ENCODE peak calls at places on chromosomes 3 and 15, in ten cellular contexts. G is AG09309; W is amniotic epithelial cell; E is Panc1; S is brain microvascular endothelial cell; R is activated CD4-positive, alpha-beta T cell treated with anti-CD3 and anti-CD28 coated beads for 48 hours; N is aorta; B is stimulated activated CD4-positive, alpha-beta T cell treated with anti-CD3 and anti-CD28 coated beads, Interleukin-15, amount 100 ng/mL, for 1 hour; H is neural crest cell; X is progenitor cell of endocrine pancreas. U is an unnamed sample.
A peak's percentile ranks its signal among the peaks of the same experiment; 100 is the strongest.

GRCh38 chr3:57252404-57252803 is 24.9 kb downstream of the APPL1 start:
- DNase-seq in G (no peak), W (no peak), E (no peak), S (no peak), R (no peak), N (no peak), B (no peak), H (no peak), X (no peak), U (no peak)

GRCh38 chr3:69425249-69425648 is 39.4 kb upstream of the FRMD4B start:
- DNase-seq in G (no peak), W (peak; percentile 29), E (peak; percentile 17), S (no peak), R (peak; percentile 46), N (no peak), B (no peak), H (peak; percentile 14), X (no peak), U (peak; percentile 34)

GRCh38 chr3:131540821-131541220 is 38.0 kb upstream of the MRPL3 start:
- DNase-seq in G (no peak), W (no peak), E (no peak), S (no peak), R (no peak), N (no peak), B (no peak), H (no peak), X (no peak), U (no peak)

GRCh38 chr3:45644467-45645201 is 44.6 kb upstream of the SACM1L start:
- DNase-seq in G (no peak), W (peak; percentile 95), E (peak; percentile 64), S (peak; percentile 86), R (no peak), N (no peak), B (no peak), H (no peak), X (no peak), U (peak; percentile 86)

GRCh38 chr15:30919877-30920550 is 16.3 kb downstream of the FAN1 start:
- DNase-seq in G (no peak), W (no peak), E (no peak), S (no peak), R (no peak), N (no peak), B (no peak), H (no peak), X (no peak), U (no peak)

GRCh38 chr3:195015021-195015420 is 255.9 kb downstream of the XXYLT1 start:
- DNase-seq in G (peak; percentile 4), W (peak; percentile 45), E (no peak), S (no peak), R (no peak), N (no peak), B (no peak), H (no peak), X (no peak), U (no peak)

GRCh38 chr3:168024537-168024941 is 71.2 kb downstream of the GOLIM4 start:
- DNase-seq in G (peak; percentile 94), W (peak; percentile 87), E (no peak), S (peak; percentile 71), R (peak; percentile 23), N (no peak), B (no peak), H (no peak), X (no peak), U (peak; percentile 67)

GRCh38 chr3:29152379-29152778 is 128.5 kb upstream of the RBMS3 start:
- DNase-seq in G (no peak), W (peak; percentile 37), E (no peak), S (peak; percentile 22), R (no peak), N (no peak), B (no peak), H (peak; percentile 17), X (no peak), U (no peak)

GRCh38 chr3:5479229-5479799 is 291.8 kb downstream of the EDEM1 start:
- DNase-seq in G (no peak), W (no peak), E (no peak), S (no peak), R (peak; percentile 13), N (no peak), B (no peak), H (no peak), X (no peak), U (no peak)

GRCh38 chr3:46829699-46830208 is 33.5 kb downstream of the MYL3 start:
- DNase-seq in G (no peak), W (no peak), E (no peak), S (no peak), R (peak; percentile 69), N (no peak), B (no peak), H (no peak), X (no peak), U (no peak)

GRCh38 chr15:69787791-69788190 is 309.9 kb downstream of the TLE3 start:
- DNase-seq in G (no peak), W (no peak), E (no peak), S (no peak), R (no peak), N (no peak), B (no peak), H (no peak), X (no peak), U (no peak)

GRCh38 chr15:68492855-68493254 is 60.9 kb upstream of the ITGA11 start:
- DNase-seq in G (no peak), W (peak; percentile 87), E (no peak), S (peak; percentile 43), R (no peak), N (no peak), B (no peak), H (no peak), X (no peak), U (no peak)

GRCh38 chr15:46577767-46578166 is 942.9 kb downstream of the SQOR start:
- DNase-seq in G (no peak), W (no peak), E (no peak), S (no peak), R (no peak), N (no peak), B (no peak), H (no peak), X (no peak), U (no peak)

GRCh38 chr3:53626876-53627275 is 132.5 kb downstream of the CACNA1D start:
- DNase-seq in G (no peak), W (no peak), E (no peak), S (no peak), R (no peak), N (no peak), B (no peak), H (no peak), X (no peak), U (no peak)

GRCh38 chr3:178336336-178336735 is 199.9 kb upstream of the KCNMB2 start:
- DNase-seq in G (no peak), W (no peak), E (no peak), S (no peak), R (no peak), N (no peak), B (no peak), H (no peak), X (no peak), U (no peak)

GRCh38 chr3:43995078-43995928 is 246.4 kb upstream of the TOPAZ1 start:
- DNase-seq in G (no peak), W (no peak), E (no peak), S (no peak), R (peak; percentile 44), N (no peak), B (no peak), H (no peak), X (no peak), U (no peak)

GRCh38 chr15:70203981-70204560 is 106.4 kb upstream of the TLE3 start:
- DNase-seq in G (no peak), W (no peak), E (no peak), S (no peak), R (no peak), N (no peak), B (no peak), H (no peak), X (no peak), U (no peak)

GRCh38 chr15:93030430-93031102 is 58.4 kb downstream of the RGMA start:
- DNase-seq in G (no peak), W (peak; percentile 41), E (peak; percentile 50), S (peak; percentile 61), R (peak; percentile 76), N (peak; percentile 82), B (peak; percentile 45), H (peak; percentile 79), X (peak; percentile 60), U (no peak)

GRCh38 chr3:140128217-140129137 is 193.5 kb downstream of the CLSTN2 start:
- DNase-seq in G (no peak), W (no peak), E (peak; percentile 30), S (peak; percentile 20), R (peak; percentile 28), N (no peak), B (no peak), H (peak; percentile 8), X (peak; percentile 17), U (no peak)

GRCh38 chr3:28295819-28296364 is 52.6 kb upstream of the ZCWPW2 start:
- DNase-seq in G (no peak), W (peak; percentile 7), E (no peak), S (no peak), R (no peak), N (no peak), B (no peak), H (no peak), X (no peak), U (no peak)

GRCh38 chr3:50600841-50601591 is 10.6 kb downstream of the CISH start:
- DNase-seq in G (peak; percentile 95), W (peak; percentile 99), E (no peak), S (peak; percentile 89), R (peak; percentile 97), N (peak; percentile 97), B (peak; percentile 80), H (no peak), X (peak; percentile 63), U (peak; percentile 16)

GRCh38 chr15:92869263-92869940 is 30.7 kb upstream of the CHD2 start:
- DNase-seq in G (peak; percentile 54), W (peak; percentile 80), E (no peak), S (no peak), R (no peak), N (no peak), B (no peak), H (no peak), X (no peak), U (no peak)

GRCh38 chr3:115322901-115323300 is 175.8 kb upstream of the ZBTB20 start:
- DNase-seq in G (no peak), W (no peak), E (no peak), S (no peak), R (no peak), N (no peak), B (no peak), H (no peak), X (no peak), U (no peak)

GRCh38 chr15:91866371-91866905 is 12.9 kb downstream of the SLCO3A1 start:
- DNase-seq in G (no peak), W (no peak), E (no peak), S (no peak), R (no peak), N (no peak), B (no peak), H (no peak), X (no peak), U (no peak)

GRCh38 chr3:15606434-15606891 is 4.9 kb downstream of the BTD start:
- DNase-seq in G (no peak), W (no peak), E (no peak), S (no peak), R (no peak), N (no peak), B (no peak), H (no peak), X (no peak), U (no peak)

GRCh38 chr3:48492461-48493202 is 11.3 kb downstream of the SHISA5 start:
- DNase-seq in G (peak; percentile 56), W (peak; percentile 95), E (no peak), S (no peak), R (no peak), N (no peak), B (no peak), H (no peak), X (no peak), U (no peak)

GRCh38 chr3:14305321-14305720 is 97.1 kb upstream of the SLC6A6 start:
- DNase-seq in G (no peak), W (peak; percentile 89), E (no peak), S (no peak), R (no peak), N (no peak), B (no peak), H (no peak), X (no peak), U (no peak)

GRCh38 chr3:16614033-16615031 is 9.1 kb upstream of the DAZL start:
- DNase-seq in G (no peak), W (no peak), E (no peak), S (no peak), R (no peak), N (no peak), B (no peak), H (no peak), X (no peak), U (no peak)

U was measured in amniotic stem cell.